ENCODE peak calls at places on chromosomes 2 and 18, in five cellular contexts. N is fibroblast of lung, Z is T-helper 2 cell, V is NCI-H524, R is NCI-H774. J is an unnamed sample.
A peak's percentile ranks its signal among the peaks of the same experiment; 100 is the strongest.

GRCh38 chr2:131413148-131413747 is 49.3 kb upstream of the RAB6D start:
- DNase-seq in R (peak; percentile 17), V (peak; percentile 67), Z (no peak), N (peak; percentile 76), J (peak; percentile 18)

GRCh38 chr2:67259581-67260347 is 137.4 kb upstream of the ETAA1 start:
- DNase-seq in V (peak; percentile 32), N (peak; percentile 81), R (no peak), Z (no peak), J (peak; percentile 71)

GRCh38 chr2:23529659-23530058 is 144.7 kb downstream of the KLHL29 start:
- DNase-seq in N (no peak), Z (no peak), V (no peak), R (no peak), J (no peak)

GRCh38 chr2:233411162-233411561 is 56.9 kb downstream of the DGKD start:
- DNase-seq in N (no peak), Z (no peak), R (no peak), V (no peak), J (no peak)

GRCh38 chr18:35971661-35972196 is 750 bp upstream of the RMP24 start:
- DNase-seq in N (no peak), V (peak; percentile 33), R (peak; percentile 18), Z (no peak), J (peak; percentile 15)

GRCh38 chr2:121974919-121975654 is 219.6 kb downstream of the TSN start:
- DNase-seq in R (peak; percentile 82), V (peak; percentile 88), N (peak; percentile 78), Z (peak; percentile 12), J (peak; percentile 69)

GRCh38 chr2:84959494-84960156 is 11.3 kb upstream of the KCMF1 start:
- DNase-seq in V (no peak), Z (no peak), R (no peak), N (no peak), J (no peak)

GRCh38 chr2:57549642-57550102 is 496.9 kb upstream of the VRK2 start:
- DNase-seq in V (peak; percentile 47), N (no peak), Z (no peak), R (no peak), J (no peak)

GRCh38 chr2:192196451-192197194 is 1.9 kb upstream of the TMEFF2 start:
- DNase-seq in Z (no peak), N (peak; percentile 8), R (no peak), V (peak; percentile 28), J (no peak)

GRCh38 chr18:31614044-31614443 is 22.4 kb downstream of the TTR start:
- DNase-seq in R (no peak), Z (no peak), N (no peak), V (no peak), J (no peak)